ENCODE peak calls at places on chromosomes 13 and 19, in four cellular contexts. A is K562, T is GM12878, X is HepG2. Q is an unnamed sample.

GRCh38 chr13:105272660-105273631 is 1262.5 kb downstream of the EFNB2 start:
- DNase-seq in A (no peak), T (no peak), X (no peak), Q (no peak)

GRCh38 chr13:35855531-35856019 is 275.6 kb downstream of the DCLK1 start:
- DNase-seq in A (no peak), T (no peak), X (no peak), Q (peak; percentile 31)

GRCh38 chr19:947707-948533 is 22.1 kb downstream of the ARID3A start:
- DNase-seq in A (no peak), T (peak; percentile 92), X (no peak), Q (no peak)

GRCh38 chr13:88107486-88108044 is 436.4 kb downstream of the SLITRK5 start:
- DNase-seq in A (no peak), T (no peak), X (no peak), Q (no peak)

GRCh38 chr13:75645141-75645540 is 9.0 kb downstream of the LMO7 start:
- DNase-seq in A (no peak), T (no peak), X (no peak), Q (no peak)

GRCh38 chr13:102226591-102226990 is 175.3 kb downstream of the FGF14 start:
- DNase-seq in A (no peak), T (no peak), X (no peak), Q (no peak)

GRCh38 chr13:93254775-93255174 is 28.2 kb downstream of the GPC6 start:
- DNase-seq in A (no peak), T (no peak), X (no peak), Q (no peak)

GRCh38 chr19:58361900-58362271 is 665 bp downstream of the ZNF497 start:
- DNase-seq in A (peak; percentile 69), T (no peak), X (peak; percentile 49), Q (peak; percentile 87)

GRCh38 chr13:34719060-34719875 is 222.8 kb upstream of the NBEA start:
- DNase-seq in A (no peak), T (no peak), X (no peak), Q (no peak)

GRCh38 chr19:10927691-10928562 is 512 bp downstream of the YIPF2 start:
- DNase-seq in A (peak; percentile 74), T (no peak), X (no peak), Q (no peak)

GRCh38 chr13:32881792-32882175 is 134.4 kb upstream of the KL start:
- DNase-seq in A (no peak), T (no peak), X (no peak), Q (no peak)

GRCh38 chr19:1070576-1070930 is 3.6 kb downstream of the ARHGAP45 start:
- DNase-seq in A (no peak), T (no peak), X (no peak), Q (no peak)

GRCh38 chr19:37930416-37930815 is 23.4 kb downstream of the SIPA1L3 start:
- DNase-seq in A (no peak), T (no peak), X (peak; percentile 27), Q (no peak)

GRCh38 chr19:18153555-18154134 is 682 bp downstream of the PIK3R2 start:
- DNase-seq in A (peak; percentile 69), T (no peak), X (no peak), Q (no peak)

GRCh38 chr13:24274452-24274971 is 34.9 kb upstream of the C1QTNF9 start:
- DNase-seq in A (no peak), T (peak; percentile 88), X (no peak), Q (no peak)

GRCh38 chr13:42594577-42595571 is 20.9 kb downstream of the TNFSF11 start:
- DNase-seq in A (peak; percentile 57), T (peak; percentile 46), X (peak; percentile 52), Q (peak; percentile 38)

GRCh38 chr13:40236566-40237168 is 429.8 kb downstream of the FOXO1 start:
- DNase-seq in A (no peak), T (no peak), X (no peak), Q (no peak)

GRCh38 chr19:16467581-16467980 is 4.2 kb downstream of the EPS15L1 start:
- DNase-seq in A (no peak), T (no peak), X (no peak), Q (no peak)

GRCh38 chr19:18605196-18605545 is 1.4 kb downstream of the CRLF1 start:
- DNase-seq in A (no peak), T (no peak), X (no peak), Q (no peak)

GRCh38 chr19:57280913-57281425 is 684 bp downstream of the ZNF460 start:
- DNase-seq in A (no peak), T (no peak), X (no peak), Q (peak; percentile 23)

GRCh38 chr13:52112606-52113005 is 16.3 kb downstream of the NEK5 start:
- DNase-seq in A (no peak), T (no peak), X (no peak), Q (no peak)

GRCh38 chr13:95301135-95301946 is at the start of gene ABCC4:
- DNase-seq in A (peak; percentile 79), T (no peak), X (peak; percentile 51), Q (peak; percentile 64)

GRCh38 chr13:43664700-43665191 is 122.0 kb downstream of the ENOX1 start:
- DNase-seq in A (no peak), T (no peak), X (no peak), Q (no peak)

GRCh38 chr13:25249001-25249543 is 38.2 kb downstream of the MTMR6 start:
- DNase-seq in A (no peak), T (peak; percentile 17), X (peak; percentile 19), Q (peak; percentile 9)

GRCh38 chr13:33509642-33510229 is 224.2 kb upstream of the STARD13 start:
- DNase-seq in A (no peak), T (no peak), X (no peak), Q (peak; percentile 6)

GRCh38 chr13:113969973-113970611 is 3.8 kb downstream of the C13orf46 start:
- DNase-seq in A (no peak), T (no peak), X (no peak), Q (no peak)

GRCh38 chr19:17406039-17406886 is 833 bp upstream of the BST2 start:
- DNase-seq in A (peak; percentile 48), T (no peak), X (no peak), Q (no peak)

GRCh38 chr13:46530084-46530935 is 22.7 kb upstream of the LRCH1 start:
- DNase-seq in A (no peak), T (no peak), X (no peak), Q (peak; percentile 27)

GRCh38 chr19:32928806-32929205 is 43.0 kb downstream of the CEP89 start:
- DNase-seq in A (no peak), T (no peak), X (peak; percentile 35), Q (peak; percentile 92)

GRCh38 chr19:48190288-48191284 is 20.1 kb downstream of the ZSWIM9 start:
- DNase-seq in A (peak; percentile 90), T (no peak), X (peak; percentile 29), Q (no peak)

GRCh38 chr19:13637664-13638063 is 126.7 kb upstream of the MRI1 start:
- DNase-seq in A (no peak), T (no peak), X (no peak), Q (no peak)

GRCh38 chr13:92255533-92255932 is 857.1 kb downstream of the GPC5 start:
- DNase-seq in A (no peak), T (no peak), X (no peak), Q (no peak)

GRCh38 chr19:49339364-49340068 is 4.3 kb downstream of the CD37 start:
- DNase-seq in A (peak; percentile 51), T (no peak), X (no peak), Q (no peak)

GRCh38 chr19:49337267-49338022 is 2.2 kb downstream of the CD37 start:
- DNase-seq in A (no peak), T (no peak), X (no peak), Q (no peak)

GRCh38 chr19:49336482-49337266 is 1.5 kb downstream of the CD37 start:
- DNase-seq in A (no peak), T (no peak), X (no peak), Q (no peak)

GRCh38 chr19:49338691-49339363 is 3.6 kb downstream of the CD37 start:
- DNase-seq in A (peak; percentile 98), T (no peak), X (no peak), Q (peak; percentile 57)

GRCh38 chr19:49338023-49338677 is 2.9 kb downstream of the CD37 start:
- DNase-seq in A (no peak), T (no peak), X (no peak), Q (no peak)
- TF ChIP-seq JUNB in A (no peak), T (no peak), X (no peak), Q (no peak)

GRCh38 chr19:54388803-54389144 is 24.0 kb upstream of the LAIR1 start:
- DNase-seq in A (no peak), T (no peak), X (no peak), Q (no peak)
- TF ChIP-seq RFX5 in A (no peak), T (no peak), X (no peak), Q (no peak)

GRCh38 chr19:3035542-3036118 is 6.5 kb upstream of the TLE2 start:
- DNase-seq in A (peak; percentile 99), T (peak; percentile 98), X (peak; percentile 98), Q (peak; percentile 98)
- TF ChIP-seq JUNB in A (no peak), T (no peak), X (no peak), Q (no peak)

GRCh38 chr13:21539687-21540086 is 64.3 kb downstream of the MICU2 start:
- DNase-seq in A (no peak), T (no peak), X (no peak), Q (no peak)
- TF ChIP-seq RFX5 in A (no peak), T (no peak), X (no peak), Q (no peak)

GRCh38 chr19:54149021-54149812 is 10.3 kb downstream of the LENG1 start:
- DNase-seq in A (no peak), T (no peak), X (no peak), Q (no peak)
- TF ChIP-seq JUNB in A (no peak), T (no peak), X (no peak), Q (no peak)

Q was measured in A549.